ENCODE peak calls at places on chromosomes 12 and 14, in seven cellular contexts. F is IMR-90, M is neuronal stem cell, U is mesendoderm, B is trophoblast cell, Y is H9, K is mesenchymal stem cell. G is an unnamed sample.
A peak's percentile ranks its signal among the peaks of the same experiment; 100 is the strongest.

GRCh38 chr12:48165089-48166031 is 8.0 kb upstream of the ASB8 start:
- DNase-seq in K (peak; percentile 56), F (peak; percentile 68), M (peak; percentile 62), U (peak; percentile 71), Y (no peak), B (peak; percentile 14), G (no peak)

GRCh38 chr12:25025260-25025659 is 76.4 kb upstream of the BCAT1 start:
- DNase-seq in U (no peak), B (no peak), M (peak; percentile 24), K (no peak), F (no peak), Y (no peak), G (no peak)

GRCh38 chr12:1720494-1720893 is 29.6 kb downstream of the ADIPOR2 start:
- DNase-seq in U (peak; percentile 82), B (no peak), M (no peak), F (no peak), Y (no peak), K (no peak), G (no peak)

GRCh38 chr14:76091036-76091435 is 60.7 kb upstream of the GPATCH2L start:
- DNase-seq in B (no peak), Y (no peak), K (no peak), U (peak; percentile 22), F (no peak), M (no peak), G (no peak)

GRCh38 chr12:69254046-69254445 is 14.7 kb downstream of the CPSF6 start:
- DNase-seq in F (peak; percentile 46), K (peak; percentile 56), U (peak; percentile 75), B (peak; percentile 16), M (peak; percentile 18), Y (no peak), G (no peak)

GRCh38 chr14:24984846-24985589 is 64.9 kb downstream of the STXBP6 start:
- DNase-seq in B (peak; percentile 19), M (no peak), F (no peak), Y (no peak), K (no peak), U (no peak), G (no peak)

GRCh38 chr14:64937821-64938193 is 4.7 kb downstream of the GPX2 start:
- DNase-seq in Y (no peak), M (no peak), F (peak; percentile 15), K (peak; percentile 23), U (no peak), B (no peak), G (no peak)

GRCh38 chr12:19750116-19750644 is 310.9 kb downstream of the AEBP2 start:
- DNase-seq in U (no peak), F (no peak), Y (no peak), K (peak; percentile 62), M (no peak), B (no peak), G (no peak)

GRCh38 chr12:2532647-2533435 is 261.9 kb upstream of the FKBP4 start:
- DNase-seq in Y (no peak), U (peak; percentile 48), B (no peak), K (no peak), F (no peak), M (no peak), G (no peak)

GRCh38 chr12:89453121-89453520 is 71.5 kb downstream of the GALNT4 start:
- DNase-seq in K (no peak), U (peak; percentile 56), B (no peak), M (no peak), F (no peak), Y (no peak), G (no peak)

GRCh38 chr12:119659289-119659897 is 8.5 kb upstream of the PRKAB1 start:
- DNase-seq in K (peak; percentile 44), U (no peak), F (peak; percentile 24), B (peak; percentile 30), Y (no peak), M (peak; percentile 35), G (no peak)

GRCh38 chr14:88804035-88804434 is 11.3 kb upstream of the EML5 start:
- DNase-seq in K (no peak), M (no peak), B (no peak), Y (no peak), U (no peak), F (no peak), G (no peak)

GRCh38 chr12:6532051-6532926 is 2.0 kb upstream of the GAPDH start:
- DNase-seq in M (peak; percentile 69), K (peak; percentile 100), B (peak; percentile 96), Y (peak; percentile 90), U (peak; percentile 96), F (peak; percentile 99), G (no peak)

DNA sequence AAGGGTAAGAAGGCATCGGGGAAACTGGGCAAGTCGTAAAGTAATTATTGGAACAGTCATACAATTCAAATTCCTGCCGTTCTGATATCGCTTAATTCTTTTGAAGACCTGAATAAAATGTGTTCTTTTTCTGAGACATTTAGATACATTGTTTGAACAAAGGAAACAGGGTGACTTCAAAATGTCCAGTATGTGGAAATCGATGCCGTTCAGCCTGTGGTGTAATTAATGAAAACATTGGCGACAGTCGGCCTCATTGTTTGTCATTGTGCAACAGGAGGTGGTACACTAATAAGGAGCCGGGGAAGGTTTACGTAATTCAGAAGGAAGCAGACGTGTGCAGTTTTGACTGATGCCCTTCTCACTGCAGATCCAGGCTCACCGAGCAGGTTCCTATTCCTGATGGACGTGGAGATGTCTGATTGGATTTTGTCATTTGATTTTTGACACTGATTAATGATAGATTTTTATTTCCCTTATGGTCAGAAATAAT is 92.7 kb downstream of the BORCS5 start:
- DNase-seq in U (no peak), B (peak; percentile 48), K (peak; percentile 77), M (no peak), Y (no peak), F (peak; percentile 16), G (no peak)
- H4K8ac ChIP-seq in U (no peak overlapping the region), B (no peak overlapping the region), K (no peak overlapping the region), M (no peak overlapping the region), Y (no peak overlapping the region), F (no peak overlapping the region), G (no peak overlapping the region)

GRCh38 chr14:105217764-105218163 is 30.6 kb upstream of the BTBD6 start:
- DNase-seq in M (no peak), Y (no peak), K (no peak), F (no peak), B (no peak), U (no peak), G (no peak)

GRCh38 chr14:105218611-105219010 is 29.7 kb upstream of the BTBD6 start:
- DNase-seq in U (no peak), M (no peak), Y (no peak), F (no peak), B (no peak), K (no peak), G (no peak)

GRCh38 chr14:105214324-105214915 is 33.3 kb upstream of the NUDT14 start:
- DNase-seq in F (no peak), Y (no peak), B (no peak), U (no peak), K (no peak), M (no peak), G (no peak)

GRCh38 chr14:105215602-105216001 is 32.7 kb upstream of the BTBD6 start:
- DNase-seq in K (no peak), U (no peak), Y (no peak), B (no peak), F (no peak), M (no peak), G (no peak)

DNA sequence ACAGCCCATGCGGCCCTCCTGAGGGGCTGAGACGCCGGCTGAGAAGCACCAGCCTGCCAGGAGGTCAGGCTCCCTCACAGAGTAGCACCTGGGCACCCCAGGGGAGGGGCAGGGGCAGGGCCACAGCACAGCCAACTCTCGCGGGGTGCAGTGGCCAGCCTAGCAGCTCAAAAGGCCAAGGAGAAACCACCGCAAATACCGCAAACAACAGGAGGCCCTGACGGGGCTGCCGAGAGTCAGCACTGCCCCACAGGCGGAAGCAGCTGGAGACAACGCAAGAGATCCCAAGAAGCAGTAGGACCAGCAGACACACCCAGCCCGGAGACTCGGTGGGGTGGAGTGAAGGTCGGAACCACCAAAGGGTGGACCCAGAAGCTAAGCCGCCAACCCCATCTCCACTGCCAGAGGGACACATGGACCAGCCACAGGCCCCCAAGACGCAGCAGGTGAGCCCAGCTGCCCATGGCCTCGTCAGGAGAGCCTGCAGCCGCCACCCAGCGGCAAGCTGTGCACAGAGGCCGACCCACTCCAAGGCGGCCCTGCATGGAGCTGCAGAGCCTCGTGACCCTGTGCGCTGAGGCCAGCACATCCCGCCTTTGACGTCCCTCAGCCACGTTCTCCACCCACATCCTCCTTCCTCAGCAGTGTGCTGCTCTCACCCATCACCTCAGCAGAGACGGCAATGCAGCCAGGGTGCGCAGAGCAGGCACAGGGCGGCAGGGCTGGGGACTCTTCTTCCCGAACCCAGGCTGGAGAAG is 31.7 kb upstream of the BTBD6 start:
- DNase-seq in F (no peak), K (no peak), U (no peak), B (no peak), Y (no peak), M (no peak), G (no peak)
- H4K8ac ChIP-seq in F (no peak overlapping the region), K (no peak overlapping the region), U (no peak overlapping the region), B (no peak overlapping the region), Y (no peak overlapping the region), M (no peak overlapping the region), G (peak overlapping the region; percentile 14)

GRCh38 chr12:18479266-18479665 is 217.9 kb downstream of the PIK3C2G start:
- DNase-seq in B (peak; percentile 54), U (no peak), K (no peak), M (no peak), F (no peak), Y (no peak), G (no peak)

GRCh38 chr12:18482601-18483120 is 221.3 kb downstream of the PIK3C2G start:
- DNase-seq in U (peak; percentile 57), F (no peak), M (no peak), Y (no peak), B (no peak), K (no peak), G (no peak)

DNA sequence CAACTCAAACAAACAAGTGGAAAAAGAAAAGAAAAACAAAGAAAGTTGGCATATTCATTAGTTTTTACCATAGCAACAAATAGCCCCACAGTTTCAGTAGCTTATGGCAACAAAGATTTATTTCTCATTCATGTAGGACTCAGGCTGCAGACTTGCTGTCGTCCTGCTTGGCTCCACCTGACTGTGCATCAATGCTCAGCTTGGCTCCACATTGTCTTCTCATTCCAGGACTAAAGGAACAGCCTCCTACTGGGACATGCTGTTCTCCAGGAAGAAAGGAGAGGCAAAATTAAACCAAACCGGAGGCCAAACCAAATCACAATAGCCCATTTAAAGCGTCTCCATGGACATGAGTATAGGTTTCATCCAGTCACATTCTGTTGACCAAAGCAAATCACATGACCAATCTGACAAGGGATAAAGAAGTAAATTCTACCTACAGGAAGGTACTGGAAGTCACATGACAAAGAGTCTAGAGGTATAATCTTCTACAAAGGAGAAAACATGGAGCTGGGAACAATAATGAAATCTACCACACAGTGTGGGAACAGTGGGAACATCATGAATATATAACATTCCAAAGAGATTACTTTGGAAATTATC is 222.5 kb downstream of the PIK3C2G start:
- DNase-seq in M (peak; percentile 23), U (no peak), B (no peak), F (no peak), K (no peak), Y (no peak), G (no peak)
- H4K8ac ChIP-seq in M (no peak overlapping the region), U (no peak overlapping the region), B (no peak overlapping the region), F (no peak overlapping the region), K (no peak overlapping the region), Y (no peak overlapping the region), G (no peak overlapping the region)

DNA sequence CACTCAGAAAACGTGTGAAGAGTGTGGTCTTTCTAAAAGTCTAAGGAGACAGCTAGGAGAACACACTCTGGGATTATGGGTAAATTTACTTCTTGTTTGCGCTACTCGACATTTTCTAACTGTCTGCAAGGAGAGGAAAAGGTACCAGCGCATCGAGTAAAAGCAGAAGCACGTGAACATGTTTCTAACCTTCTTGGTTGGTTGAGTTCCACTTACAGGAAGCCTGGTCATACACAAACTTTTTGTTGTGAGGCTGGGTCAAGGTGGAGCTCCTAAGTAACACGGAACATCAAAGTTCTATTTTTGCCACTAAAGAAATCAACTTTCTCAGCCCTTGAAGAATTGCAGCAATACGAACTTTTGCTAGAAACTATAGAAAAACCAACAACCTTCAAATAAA is 20.0 kb downstream of the ANKLE2 start:
- DNase-seq in F (no peak), Y (no peak), K (no peak), U (no peak), B (no peak), M (no peak), G (no peak)
- H4K8ac ChIP-seq in F (no peak overlapping the region), Y (no peak overlapping the region), K (no peak overlapping the region), U (no peak overlapping the region), B (no peak overlapping the region), M (no peak overlapping the region), G (no peak overlapping the region)